ENCODE peak calls at places on chromosomes 5 and 9, in four cellular contexts. O, W, G and H are unnamed samples.

GRCh38 chr5:76099286-76099702 is 16.1 kb downstream of the SV2C start:
- DNase-seq in W (no peak), O (peak), G (no peak), H (no peak)

GRCh38 chr5:179758905-179759304 is 26.3 kb downstream of the MAML1 start:
- DNase-seq in O (no peak), W (no peak), G (no peak), H (no peak)

GRCh38 chr5:6466975-6467567 is 18.4 kb downstream of the UBE2QL1 start:
- DNase-seq in G (no peak), W (no peak), O (no peak), H (no peak)

GRCh38 chr5:114363837-114364236 is 2.0 kb downstream of the KCNN2 start:
- DNase-seq in O (no peak), G (no peak), W (no peak), H (no peak)

GRCh38 chr5:173629628-173630027 is 13.2 kb upstream of the BOD1 start:
- DNase-seq in O (no peak), G (no peak), W (no peak), H (no peak)

GRCh38 chr9:126956929-126957686 is 42.5 kb downstream of the RALGPS1 start:
- DNase-seq in O (no peak), G (no peak), W (peak), H (no peak)

GRCh38 chr9:114117996-114118830 is 19.1 kb upstream of the KIF12 start:
- DNase-seq in G (no peak), W (peak), O (no peak), H (no peak)

GRCh38 chr9:82991684-82992083 is 71.3 kb downstream of the RASEF start:
- DNase-seq in G (no peak), W (peak), O (no peak), H (no peak)

GRCh38 chr5:172765766-172766286 is 5.2 kb downstream of the DUSP1 start:
- DNase-seq in G (no peak), W (no peak), O (no peak), H (no peak)

GRCh38 chr9:117777823-117778222 is 73.6 kb downstream of the TLR4 start:
- DNase-seq in O (no peak), W (no peak), G (no peak), H (no peak)

GRCh38 chr9:70413427-70413797 is 1.0 kb downstream of the KLF9 start:
- DNase-seq in G (peak), W (peak), O (no peak), H (no peak)

GRCh38 chr5:134438268-134438622 is 26.6 kb upstream of the CDKN2AIPNL start:
- DNase-seq in G (no peak), W (no peak), O (no peak), H (no peak)

GRCh38 chr5:74285876-74286275 is 354.7 kb downstream of the ENC1 start:
- DNase-seq in O (no peak), G (no peak), W (no peak), H (no peak)

GRCh38 chr5:32541241-32541640 is 44.1 kb upstream of the SUB1 start:
- DNase-seq in G (no peak), W (no peak), O (no peak), H (no peak)

GRCh38 chr5:172984244-172984953 is 828 bp downstream of the ATP6V0E1 start:
- DNase-seq in O (peak), W (peak), G (peak), H (peak)

GRCh38 chr9:110672873-110673508 is 4.4 kb downstream of the MUSK start:
- DNase-seq in G (no peak), O (no peak), W (no peak), H (no peak)